ENCODE peak calls at places on chromosomes 12 and 14, in eight cellular contexts. B is HFF-Myc, O is bronchial epithelial cell, K is neural progenitor cell, H is astrocyte, G is adrenal gland, S is ascending aorta, N is heart right ventricle. R is an unnamed sample.

GRCh38 chr12:122738561-122738960 is 7.9 kb upstream of the HCAR1 start:
- DNase-seq in S (no peak), B (no peak), G (no peak), O (no peak), K (no peak), N (no peak), H (peak; percentile 67), R (no peak)

GRCh38 chr12:83700858-83701257 is 1014.2 kb downstream of the TMTC2 start:
- DNase-seq in G (peak; percentile 57), O (peak; percentile 73), N (no peak), S (no peak), B (peak; percentile 20), K (no peak), H (peak; percentile 43), R (no peak)

GRCh38 chr14:104786091-104786586 is 9.4 kb downstream of the AKT1 start:
- DNase-seq in B (no peak), O (no peak), S (no peak), K (no peak), H (no peak), G (no peak), N (peak; percentile 21), R (no peak)

GRCh38 chr14:76948213-76948947 is 80.1 kb downstream of the IRF2BPL start:
- DNase-seq in O (no peak), S (no peak), B (no peak), G (no peak), H (no peak), K (no peak), N (no peak), R (no peak)

GRCh38 chr12:111653596-111653995 is 32.2 kb downstream of the BRAP start:
- DNase-seq in G (no peak), K (no peak), H (no peak), O (no peak), B (no peak), N (no peak), S (no peak), R (no peak)

GRCh38 chr12:128727999-128728398 is 95.8 kb downstream of the SLC15A4 start:
- DNase-seq in H (no peak), S (no peak), N (no peak), K (no peak), B (no peak), O (peak; percentile 8), G (no peak), R (no peak)

GRCh38 chr14:80930836-80931389 is 10.6 kb downstream of the CEP128 start:
- DNase-seq in H (peak; percentile 93), K (no peak), O (peak; percentile 92), S (no peak), B (peak; percentile 37), G (no peak), N (no peak), R (peak; percentile 58)

GRCh38 chr14:22561661-22562579 is 27.1 kb downstream of the DAD1 start:
- DNase-seq in N (no peak), O (no peak), H (peak; percentile 20), K (no peak), G (no peak), S (no peak), B (no peak), R (no peak)

GRCh38 chr12:121894633-121895032 is 6.0 kb downstream of the PSMD9 start:
- DNase-seq in B (no peak), N (no peak), S (no peak), H (peak; percentile 41), G (no peak), K (peak; percentile 59), O (no peak), R (no peak)

GRCh38 chr14:23169622-23170021 is 13.8 kb downstream of the SLC7A8 start:
- DNase-seq in N (no peak), S (no peak), O (no peak), B (no peak), K (no peak), H (no peak), G (no peak), R (no peak)

GRCh38 chr14:21084396-21084795 is 14.1 kb downstream of the ZNF219 start:
- DNase-seq in N (no peak), S (no peak), B (no peak), O (no peak), G (no peak), H (no peak), K (no peak), R (no peak)

DNA sequence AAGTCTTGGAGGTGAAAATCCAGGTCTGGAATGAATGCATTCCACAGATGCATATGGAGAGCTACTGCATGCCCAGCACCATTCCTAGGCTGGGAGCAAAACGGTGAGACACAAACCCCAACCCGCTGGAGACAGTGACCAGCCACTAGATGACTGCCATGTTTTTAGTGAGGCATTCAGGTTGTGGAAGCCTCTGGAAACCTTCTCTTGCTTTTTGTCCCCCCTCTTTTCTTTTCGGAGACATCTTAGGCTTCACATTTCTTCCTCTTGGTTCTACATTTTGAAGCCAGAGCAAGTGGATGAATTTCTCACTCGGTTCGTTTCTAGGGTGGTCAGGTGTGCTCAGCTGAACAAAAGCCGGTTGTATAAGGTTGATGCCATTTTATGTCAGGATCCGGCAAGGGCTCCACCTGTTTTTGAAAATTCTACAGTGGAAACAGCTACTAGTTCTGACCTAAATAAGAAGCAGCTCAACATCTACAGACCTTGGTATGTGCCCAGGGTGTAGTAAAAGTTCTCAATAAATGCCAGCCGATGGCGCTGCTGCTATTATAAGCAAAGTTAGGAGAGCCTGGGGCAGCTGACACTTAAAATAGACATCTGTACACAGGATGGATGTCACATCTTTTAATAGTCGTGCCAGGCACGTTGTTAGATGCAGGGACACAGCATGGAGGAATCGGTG is 1.8 kb upstream of the ZNF839 start:
- DNase-seq in S (no peak), N (no peak), K (peak; percentile 33), B (no peak), H (no peak), G (peak; percentile 35), O (peak; percentile 17), R (no peak)
- H3K4me3 ChIP-seq in S (peak overlapping the region; percentile 48), N (peak overlapping the region; percentile 61), K (peak overlapping the region; percentile 79), B (peak overlapping the region; percentile 57), H (peak overlapping the region; percentile 64), G (peak overlapping the region; percentile 23), O (peak overlapping the region; percentile 53), R (peak overlapping the region; percentile 45)

GRCh38 chr14:39956372-39956771 is 524.1 kb upstream of the FBXO33 start:
- DNase-seq in O (no peak), K (no peak), B (no peak), G (no peak), S (no peak), N (no peak), H (no peak), R (no peak)
- TF ChIP-seq CTCF in O (no peak), K (peak; percentile 15), B (no peak), G (no peak), S (no peak), N (no peak), H (no peak), R (no peak)

GRCh38 chr12:2101798-2102197 is 49.0 kb downstream of the CACNA1C start:
- DNase-seq in B (no peak), K (no peak), O (no peak), H (no peak), G (no peak), S (no peak), N (no peak), R (no peak)

GRCh38 chr12:2098852-2099251 is 46.1 kb downstream of the CACNA1C start:
- DNase-seq in B (no peak), S (no peak), O (no peak), N (no peak), H (no peak), K (no peak), G (no peak), R (no peak)

GRCh38 chr12:2097617-2098016 is 44.8 kb downstream of the CACNA1C start:
- DNase-seq in S (no peak), O (no peak), B (no peak), G (no peak), H (no peak), K (no peak), N (no peak), R (no peak)

GRCh38 chr12:2099595-2099994 is 46.8 kb downstream of the CACNA1C start:
- DNase-seq in O (no peak), B (no peak), N (no peak), H (no peak), K (no peak), G (no peak), S (no peak), R (no peak)

DNA sequence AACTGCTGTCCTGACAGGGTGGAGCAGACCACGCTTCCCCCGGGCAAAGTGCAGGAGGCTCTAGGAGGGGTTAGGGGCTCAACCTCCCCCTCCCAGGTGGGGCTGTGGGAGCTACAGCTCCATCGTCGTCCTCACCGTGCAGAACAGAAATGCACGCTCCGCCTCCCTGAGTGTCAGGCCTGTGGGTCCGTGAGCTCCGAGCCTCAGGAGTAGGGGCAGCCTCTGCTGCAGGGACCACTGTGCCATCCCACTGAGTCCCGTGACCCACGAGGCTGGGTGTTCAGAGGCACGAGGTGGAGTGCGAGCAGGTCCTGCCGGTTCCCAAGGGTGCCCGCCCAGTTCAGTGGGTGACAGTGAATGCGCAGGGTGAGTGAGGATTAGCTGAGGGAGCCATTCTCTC is 48.6 kb downstream of the CACNA1C start:
- DNase-seq in G (no peak), B (no peak), H (no peak), S (no peak), K (no peak), O (no peak), N (no peak), R (no peak)
- H3K4me3 ChIP-seq in G (no peak overlapping the region), B (no peak overlapping the region), H (no peak overlapping the region), S (no peak overlapping the region), K (no peak overlapping the region), O (no peak overlapping the region), N (no peak overlapping the region), R (no peak overlapping the region)

GRCh38 chr14:51981218-51981854 is 8.0 kb upstream of the RTRAF start:
- DNase-seq in H (no peak), B (no peak), G (no peak), S (no peak), N (no peak), K (no peak), O (no peak), R (no peak)

GRCh38 chr14:51979399-51979709 is 10.0 kb upstream of the RTRAF start:
- DNase-seq in O (no peak), B (no peak), H (no peak), K (no peak), G (no peak), N (no peak), S (no peak), R (no peak)

GRCh38 chr14:51977075-51977474 is 12.3 kb upstream of the RTRAF start:
- DNase-seq in B (no peak), K (no peak), G (no peak), N (no peak), O (no peak), S (no peak), H (no peak), R (no peak)

DNA sequence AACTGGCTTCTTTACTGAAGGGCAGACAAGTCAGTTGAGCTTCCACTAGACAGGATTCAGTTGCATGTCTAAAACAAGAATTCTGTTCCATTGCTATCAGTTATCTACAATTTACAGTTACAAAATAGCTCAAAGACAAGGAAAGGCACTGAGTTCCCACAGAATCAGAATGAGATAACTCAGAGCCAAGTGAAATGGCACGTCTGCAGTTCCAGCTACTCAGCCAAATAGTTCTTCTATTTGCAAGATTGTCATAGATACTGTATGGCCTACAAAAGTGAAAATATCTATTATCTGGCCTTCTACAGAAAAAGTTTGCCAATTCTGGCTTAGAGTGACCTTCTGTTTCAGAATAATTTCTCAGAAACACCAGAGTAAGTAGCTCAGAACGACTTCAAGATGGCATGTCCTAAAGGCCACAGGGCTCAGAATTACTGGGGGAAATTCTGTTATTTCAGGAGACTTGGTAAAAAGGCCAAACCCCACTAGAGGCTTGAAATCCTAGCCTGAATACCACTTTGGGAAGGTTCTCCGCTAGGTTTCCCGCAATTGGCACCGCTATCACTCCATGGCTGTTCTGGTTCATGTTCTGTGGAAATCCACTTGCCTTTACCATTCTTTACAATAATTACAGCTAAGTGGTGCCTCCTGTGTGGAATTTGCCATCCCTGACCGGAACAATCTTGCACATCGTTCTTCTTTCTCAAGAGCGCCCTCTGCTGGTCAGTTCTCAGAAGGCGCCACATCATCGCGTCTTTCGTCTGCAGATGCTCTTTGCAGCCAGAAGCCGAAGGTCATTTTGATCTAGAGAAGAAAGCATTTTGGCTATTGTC is 10.6 kb upstream of the RTRAF start:
- DNase-seq in G (peak; percentile 82), B (peak; percentile 73), O (peak; percentile 71), H (peak; percentile 41), N (peak; percentile 76), K (peak; percentile 86), S (peak; percentile 89), R (no peak)
- TF ChIP-seq CTCF in G (peak; percentile 88), B (peak; percentile 86), O (peak; percentile 82), H (peak; percentile 91), N (peak; percentile 95), K (peak; percentile 98), S (peak; percentile 49), R (peak; percentile 90)